ENCODE peak calls at places on chromosomes 5 and 9, in four cellular contexts. J is AG09309, H is Right ventricle myocardium superior, X is germinal center. R is an unnamed sample.

GRCh38 chr5:90939208-90939607 is 380.6 kb downstream of the ADGRV1 start:
- DNase-seq in H (no peak), X (no peak), J (no peak), R (no peak)

GRCh38 chr5:4130819-4131218 is 535.2 kb downstream of the IRX1 start:
- DNase-seq in X (no peak), H (no peak), J (no peak), R (no peak)

GRCh38 chr9:77291714-77292113 is 114.4 kb downstream of the VPS13A start:
- DNase-seq in H (no peak), J (no peak), X (no peak), R (no peak)

GRCh38 chr5:56139978-56140562 is 93.1 kb downstream of the ANKRD55 start:
- DNase-seq in X (no peak), J (no peak), H (no peak), R (no peak)

GRCh38 chr9:99085949-99086948 is 18.7 kb upstream of the TGFBR1 start:
- DNase-seq in X (no peak), H (no peak), J (peak; percentile 49), R (no peak)

GRCh38 chr5:134125195-134126015 is 10.9 kb downstream of the TCF7 start:
- DNase-seq in J (peak; percentile 92), X (no peak), H (no peak), R (no peak)

GRCh38 chr9:136700309-136700708 is 12.1 kb upstream of the DIPK1B start:
- DNase-seq in H (no peak), X (no peak), J (no peak), R (no peak)

GRCh38 chr5:149228610-149229297 is 42.9 kb upstream of the AFAP1L1 start:
- DNase-seq in X (no peak), J (peak; percentile 77), H (no peak), R (peak; percentile 16)

GRCh38 chr9:94867842-94868312 is 141.4 kb downstream of the AOPEP start:
- DNase-seq in X (no peak), J (peak; percentile 90), H (no peak), R (no peak)

GRCh38 chr5:53442946-53443345 is 37.5 kb upstream of the FST start:
- DNase-seq in X (no peak), J (no peak), H (no peak), R (no peak)

GRCh38 chr5:175517824-175518450 is 39.6 kb downstream of the SFXN1 start:
- DNase-seq in J (peak; percentile 63), H (no peak), X (no peak), R (no peak)

GRCh38 chr5:177477701-177478477 is 4.5 kb upstream of the DBN1 start:
- DNase-seq in J (no peak), X (no peak), H (no peak), R (no peak)

GRCh38 chr5:3659907-3660306 is 64.3 kb downstream of the IRX1 start:
- DNase-seq in J (no peak), H (no peak), X (no peak), R (no peak)

GRCh38 chr5:8458038-8458383 is 589.1 kb downstream of the MTRR start:
- DNase-seq in H (no peak), J (no peak), X (no peak), R (peak; percentile 25)

GRCh38 chr9:38277601-38278200 is 114.8 kb upstream of the ALDH1B1 start:
- DNase-seq in J (no peak), H (no peak), X (no peak), R (no peak)

GRCh38 chr9:71249729-71250317 is 128.4 kb upstream of the TRPM3 start:
- DNase-seq in X (peak; percentile 22), J (peak; percentile 53), H (no peak), R (peak; percentile 18)

GRCh38 chr9:89010056-89010455 is 18.8 kb downstream of the S1PR3 start:
- DNase-seq in J (no peak), X (no peak), H (no peak), R (no peak)

GRCh38 chr5:32712463-32713395 is 1.6 kb downstream of the NPR3 start:
- DNase-seq in H (no peak), J (no peak), X (no peak), R (no peak)

GRCh38 chr5:119330367-119331183 is 25.2 kb upstream of the TNFAIP8 start:
- DNase-seq in H (no peak), J (no peak), X (no peak), R (no peak)

GRCh38 chr9:70053864-70054263 is 10.2 kb downstream of the MAMDC2 start:
- DNase-seq in X (no peak), J (no peak), H (no peak), R (no peak)

GRCh38 chr5:53419247-53419646 is 61.2 kb upstream of the FST start:
- DNase-seq in X (no peak), J (peak; percentile 93), H (no peak), R (no peak)

GRCh38 chr9:130682490-130683121 is 11.0 kb upstream of the EXOSC2 start:
- DNase-seq in X (peak; percentile 74), J (no peak), H (peak; percentile 86), R (peak; percentile 78)

GRCh38 chr9:97564291-97565175 is 63.1 kb downstream of the TMOD1 start:
- DNase-seq in J (peak; percentile 13), H (no peak), X (no peak), R (no peak)

GRCh38 chr9:91034976-91035824 is 233.6 kb downstream of the SYK start:
- DNase-seq in X (peak; percentile 49), H (no peak), J (no peak), R (no peak)

GRCh38 chr5:80140496-80140895 is 105.3 kb downstream of the THBS4 start:
- DNase-seq in X (no peak), H (no peak), J (no peak), R (no peak)

GRCh38 chr9:20225841-20226240 is 396.5 kb downstream of the MLLT3 start:
- DNase-seq in J (no peak), H (no peak), X (no peak), R (no peak)

GRCh38 chr5:151295138-151295537 is 8.4 kb downstream of the SLC36A3 start:
- DNase-seq in H (no peak), X (no peak), J (no peak), R (no peak)

GRCh38 chr5:38846379-38846967 is 661 bp downstream of the OSMR start:
- DNase-seq in H (no peak), X (no peak), J (no peak), R (no peak)

GRCh38 chr9:137660144-137660543 is 41.3 kb downstream of the EHMT1 start:
- DNase-seq in H (no peak), J (no peak), X (no peak), R (no peak)

GRCh38 chr5:124154714-124155113 is 591.7 kb downstream of the ZNF608 start:
- DNase-seq in J (no peak), X (no peak), H (no peak), R (no peak)

GRCh38 chr9:94026816-94027215 is 57.4 kb upstream of the PTPDC1 start:
- DNase-seq in X (no peak), H (no peak), J (no peak), R (no peak)

R was measured in Caco-2.